ENCODE peak calls at places on chromosomes 11 and 22, in six cellular contexts. G is neural crest cell; N is BJ; R is neuronal stem cell; Y is NCI-H187; C is activated CD4-positive, alpha-beta T cell treated with anti-CD3 and anti-CD28 coated beads for 24 hours. B is an unnamed sample.

GRCh38 chr11:60018058-60018457 is 1.1 kb downstream of the OOSP4B start:
- DNase-seq in G (no peak), N (no peak), R (no peak), Y (no peak), C (no peak), B (no peak)

GRCh38 chr11:35605691-35606090 is 12.6 kb upstream of the FJX1 start:
- DNase-seq in G (no peak), N (no peak), R (no peak), Y (no peak), C (no peak), B (no peak)

GRCh38 chr11:94786264-94787126 is 18.3 kb downstream of the AMOTL1 start:
- DNase-seq in G (no peak), N (no peak), R (no peak), Y (no peak), C (no peak), B (no peak)

GRCh38 chr11:1770528-1770927 is 6.8 kb upstream of the CTSD start:
- DNase-seq in G (no peak), N (no peak), R (no peak), Y (no peak), C (no peak), B (no peak)

GRCh38 chr11:125070699-125071254 is 7.7 kb downstream of the SLC37A2 start:
- DNase-seq in G (no peak), N (peak; percentile 22), R (no peak), Y (no peak), C (no peak), B (peak; percentile 46)

GRCh38 chr11:120710354-120711187 is 199.0 kb downstream of the GRIK4 start:
- DNase-seq in G (peak; percentile 78), N (peak; percentile 52), R (peak; percentile 55), Y (no peak), C (no peak), B (peak; percentile 72)

GRCh38 chr22:44574057-44574456 is 76.0 kb upstream of the RTL6 start:
- DNase-seq in G (no peak), N (peak; percentile 21), R (no peak), Y (no peak), C (no peak), B (peak; percentile 93)

GRCh38 chr11:85947431-85948272 is 92.5 kb downstream of the CCDC83 start:
- DNase-seq in G (no peak), N (peak; percentile 76), R (no peak), Y (no peak), C (no peak), B (peak; percentile 51)

GRCh38 chr11:95360382-95360781 is 129.4 kb upstream of the SESN3 start:
- DNase-seq in G (no peak), N (no peak), R (no peak), Y (no peak), C (no peak), B (no peak)

GRCh38 chr11:68584097-68584496 is 100.2 kb upstream of the GAL start:
- DNase-seq in G (peak; percentile 68), N (no peak), R (peak; percentile 56), Y (no peak), C (peak; percentile 46), B (peak; percentile 14)

GRCh38 chr11:118295834-118296454 is 8.6 kb upstream of the CD3E start:
- DNase-seq in G (no peak), N (no peak), R (no peak), Y (no peak), C (no peak), B (peak; percentile 22)

GRCh38 chr11:17687946-17688670 is 31.3 kb upstream of the MYOD1 start:
- DNase-seq in G (no peak), N (no peak), R (no peak), Y (no peak), C (no peak), B (no peak)

GRCh38 chr22:16651217-16651616 is 58.6 kb upstream of the CCT8L2 start:
- DNase-seq in G (no peak), N (no peak), R (no peak), Y (no peak), C (no peak), B (no peak)

GRCh38 chr11:80700386-80700785 is 1259.6 kb upstream of the TENM4 start:
- DNase-seq in G (no peak), N (no peak), R (no peak), Y (no peak), C (no peak), B (no peak)

GRCh38 chr11:106495046-106495445 is 417.6 kb downstream of the AASDHPPT start:
- DNase-seq in G (no peak), N (no peak), R (no peak), Y (no peak), C (no peak), B (no peak)

GRCh38 chr22:44839061-44839460 is 86.7 kb downstream of the ARHGAP8 start:
- DNase-seq in G (no peak), N (no peak), R (no peak), Y (no peak), C (no peak), B (no peak)

GRCh38 chr11:10295056-10295901 is 1.3 kb upstream of the SBF2 start:
- DNase-seq in G (no peak), N (no peak), R (no peak), Y (no peak), C (no peak), B (no peak)

GRCh38 chr11:72702096-72702495 is 27.9 kb upstream of the PDE2A start:
- DNase-seq in G (no peak), N (no peak), R (no peak), Y (no peak), C (no peak), B (no peak)

GRCh38 chr11:119342362-119343130 is 1.9 kb upstream of the C1QTNF5 start:
- DNase-seq in G (no peak), N (no peak), R (no peak), Y (no peak), C (no peak), B (no peak)

GRCh38 chr11:60087239-60087638 is 1.2 kb upstream of the MS4A2 start:
- DNase-seq in G (no peak), N (no peak), R (no peak), Y (no peak), C (no peak), B (no peak)

GRCh38 chr11:14480716-14481115 is 18.9 kb downstream of the COPB1 start:
- DNase-seq in G (no peak), N (no peak), R (no peak), Y (no peak), C (no peak), B (no peak)

GRCh38 chr11:108788565-108789199 is 123.8 kb downstream of the DDX10 start:
- DNase-seq in G (no peak), N (no peak), R (peak; percentile 1), Y (no peak), C (no peak), B (peak; percentile 14)

GRCh38 chr11:115286614-115287013 is 217.6 kb downstream of the CADM1 start:
- DNase-seq in G (no peak), N (no peak), R (no peak), Y (no peak), C (no peak), B (no peak)

GRCh38 chr11:59137190-59137589 is 5.5 kb upstream of the FAM111A start:
- DNase-seq in G (no peak), N (no peak), R (no peak), Y (no peak), C (no peak), B (no peak)

GRCh38 chr11:45100338-45100737 is 46.1 kb upstream of the PRDM11 start:
- DNase-seq in G (no peak), N (no peak), R (no peak), Y (no peak), C (no peak), B (peak; percentile 47)

GRCh38 chr11:76777922-76778321 is 5.2 kb upstream of the TSKU start:
- DNase-seq in G (no peak), N (no peak), R (no peak), Y (no peak), C (no peak), B (no peak)

GRCh38 chr11:30585892-30586250 is 282 bp downstream of the MPPED2 start:
- DNase-seq in G (no peak), N (no peak), R (no peak), Y (peak; percentile 39), C (no peak), B (no peak)

GRCh38 chr11:129703846-129704245 is 111.8 kb upstream of the TMEM45B start:
- DNase-seq in G (no peak), N (peak; percentile 4), R (no peak), Y (no peak), C (no peak), B (no peak)

GRCh38 chr22:21832291-21833290 is 34.9 kb downstream of the MAPK1 start:
- DNase-seq in G (no peak), N (no peak), R (no peak), Y (no peak), C (no peak), B (no peak)

GRCh38 chr11:117444256-117445096 is 116.8 kb downstream of the CEP164 start:
- DNase-seq in G (no peak), N (no peak), R (no peak), Y (no peak), C (no peak), B (no peak)

GRCh38 chr11:64284048-64284961 is at the start of gene BAD:
- DNase-seq in G (peak; percentile 85), N (no peak), R (peak; percentile 94), Y (peak; percentile 89), C (peak; percentile 90), B (peak; percentile 87)

GRCh38 chr11:72573380-72573949 is 100.8 kb downstream of the PDE2A start:
- DNase-seq in G (peak; percentile 56), N (no peak), R (peak; percentile 56), Y (no peak), C (no peak), B (peak; percentile 70)

GRCh38 chr22:45185718-45186511 is 22.2 kb downstream of the NUP50 start:
- DNase-seq in G (no peak), N (no peak), R (no peak), Y (no peak), C (no peak), B (peak; percentile 34)

GRCh38 chr22:30884211-30885000 is 84.2 kb downstream of the MORC2 start:
- DNase-seq in G (no peak), N (no peak), R (no peak), Y (no peak), C (no peak), B (no peak)

GRCh38 chr11:86608251-86608799 is 64.1 kb downstream of the ME3 start:
- DNase-seq in G (peak; percentile 46), N (peak; percentile 26), R (no peak), Y (no peak), C (no peak), B (peak; percentile 59)

GRCh38 chr11:95095858-95096587 is 6.4 kb downstream of the ENDOD1 start:
- DNase-seq in G (no peak), N (no peak), R (no peak), Y (no peak), C (no peak), B (no peak)

GRCh38 chr22:50115693-50116092 is 25.9 kb downstream of the MOV10L1 start:
- DNase-seq in G (no peak), N (peak; percentile 85), R (no peak), Y (no peak), C (no peak), B (peak; percentile 64)

B was measured in A172.